ENCODE peak calls at places on chromosome X, in four cellular contexts. One of them, this sample, is unnamed.

GRCh38 chrX:107483976-107484726 is 34.7 kb downstream of the FRMPD3 start:
- DNase-seq in fibroblast of the aortic adventitia: peak; percentile 39
- DNase-seq in ovary: peak; percentile 77
- DNase-seq in fibroblast of lung: peak; percentile 15
- DNase-seq in this sample: peak; percentile 2

GRCh38 chrX:153064061-153064460 is 7.8 kb downstream of the PNMA3 start:
- DNase-seq in fibroblast of the aortic adventitia: no peak
- DNase-seq in ovary: no peak
- DNase-seq in fibroblast of lung: no peak
- DNase-seq in this sample: no peak

GRCh38 chrX:153438522-153438921 is 7.3 kb downstream of the TREX2 start:
- DNase-seq in fibroblast of the aortic adventitia: peak; percentile 47
- DNase-seq in ovary: no peak
- DNase-seq in fibroblast of lung: no peak
- DNase-seq in this sample: peak; percentile 53

GRCh38 chrX:105635794-105636193 is 186.5 kb upstream of the NRK start:
- DNase-seq in fibroblast of the aortic adventitia: no peak
- DNase-seq in ovary: no peak
- DNase-seq in fibroblast of lung: no peak
- DNase-seq in this sample: no peak

GRCh38 chrX:38438321-38438720 is 85.9 kb downstream of the OTC start:
- DNase-seq in fibroblast of the aortic adventitia: no peak
- DNase-seq in ovary: no peak
- DNase-seq in fibroblast of lung: no peak
- DNase-seq in this sample: no peak

GRCh38 chrX:3006500-3006899 is at the start of gene ARSH:
- DNase-seq in fibroblast of the aortic adventitia: no peak
- DNase-seq in ovary: no peak
- DNase-seq in fibroblast of lung: no peak
- DNase-seq in this sample: no peak

GRCh38 chrX:139823806-139824205 is 109.0 kb downstream of the ATP11C start:
- DNase-seq in fibroblast of the aortic adventitia: peak; percentile 43
- DNase-seq in ovary: no peak
- DNase-seq in fibroblast of lung: peak; percentile 61
- DNase-seq in this sample: no peak

GRCh38 chrX:8639949-8640348 is 92.0 kb downstream of the ANOS1 start:
- DNase-seq in fibroblast of the aortic adventitia: no peak
- DNase-seq in ovary: no peak
- DNase-seq in fibroblast of lung: no peak
- DNase-seq in this sample: no peak

GRCh38 chrX:10401239-10401638 is 219.1 kb downstream of the MID1 start:
- DNase-seq in fibroblast of the aortic adventitia: no peak
- DNase-seq in ovary: no peak
- DNase-seq in fibroblast of lung: no peak
- DNase-seq in this sample: no peak

GRCh38 chrX:49041683-49042529 is 1.3 kb downstream of the TFE3 start:
- DNase-seq in fibroblast of the aortic adventitia: peak; percentile 59
- DNase-seq in ovary: no peak
- DNase-seq in fibroblast of lung: peak; percentile 56
- DNase-seq in this sample: peak; percentile 52

DNA sequence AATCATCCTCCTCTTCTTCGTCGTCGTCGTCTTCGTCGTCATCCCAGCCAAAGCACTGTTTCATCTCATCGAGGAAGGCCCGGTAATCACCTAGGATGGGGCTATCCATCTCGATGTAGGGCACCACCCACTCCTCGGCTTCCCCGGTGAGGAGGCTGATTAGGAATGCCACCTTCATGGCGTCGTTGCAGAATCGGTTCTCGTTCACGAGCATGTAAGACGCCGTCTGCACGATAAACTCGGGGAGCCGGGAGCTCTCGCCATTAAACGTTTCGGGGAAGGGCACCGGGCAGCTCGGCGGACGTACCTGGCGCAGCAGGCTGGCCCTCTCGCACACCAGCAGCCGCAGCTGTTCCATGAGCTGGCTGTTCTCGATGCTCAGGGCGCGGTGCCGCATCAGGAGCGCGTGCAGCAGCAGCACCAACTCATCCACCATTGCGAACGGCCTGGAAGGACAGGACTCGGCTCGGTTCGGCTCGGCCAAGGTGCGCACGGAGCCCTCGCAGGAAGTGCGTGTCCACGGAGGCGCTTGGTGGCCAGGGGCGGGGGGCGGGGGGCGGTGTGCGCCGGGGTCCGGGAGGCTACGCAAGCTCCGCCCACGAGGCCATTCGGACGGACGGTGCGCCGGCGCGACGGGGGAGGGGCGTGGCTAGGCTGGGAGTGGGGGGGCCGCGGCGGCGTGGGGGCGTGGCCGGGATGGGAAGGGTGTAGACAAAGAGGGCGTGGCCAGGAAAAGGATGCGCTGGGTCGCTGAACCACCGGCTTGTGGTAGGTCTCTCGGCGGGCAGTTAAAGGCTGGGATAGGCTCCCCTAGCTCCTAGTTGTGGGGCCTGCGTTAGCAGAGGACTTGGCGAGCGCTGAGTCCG is at the start of gene LDOC1:
- DNase-seq in fibroblast of the aortic adventitia: peak; percentile 59
- DNase-seq in ovary: peak; percentile 89
- DNase-seq in fibroblast of lung: peak; percentile 74
- DNase-seq in this sample: peak; percentile 74
- H3K4me3 ChIP-seq in fibroblast of the aortic adventitia: peak within 1 kb of the TSS; percentile 77
- H3K4me3 ChIP-seq in ovary: peak within 1 kb of the TSS; percentile 57
- H3K4me3 ChIP-seq in fibroblast of lung: peak within 1 kb of the TSS; percentile 67
- H3K4me3 ChIP-seq in this sample: peak within 1 kb of the TSS; percentile 72

GRCh38 chrX:54134269-54134668 is 48.8 kb downstream of the FAM120C start:
- DNase-seq in fibroblast of the aortic adventitia: no peak
- DNase-seq in ovary: no peak
- DNase-seq in fibroblast of lung: no peak
- DNase-seq in this sample: no peak
- TF ChIP-seq CTCF in fibroblast of the aortic adventitia: no peak
- TF ChIP-seq CTCF in ovary: no peak
- TF ChIP-seq CTCF in fibroblast of lung: no peak
- TF ChIP-seq CTCF in this sample: no peak

DNA sequence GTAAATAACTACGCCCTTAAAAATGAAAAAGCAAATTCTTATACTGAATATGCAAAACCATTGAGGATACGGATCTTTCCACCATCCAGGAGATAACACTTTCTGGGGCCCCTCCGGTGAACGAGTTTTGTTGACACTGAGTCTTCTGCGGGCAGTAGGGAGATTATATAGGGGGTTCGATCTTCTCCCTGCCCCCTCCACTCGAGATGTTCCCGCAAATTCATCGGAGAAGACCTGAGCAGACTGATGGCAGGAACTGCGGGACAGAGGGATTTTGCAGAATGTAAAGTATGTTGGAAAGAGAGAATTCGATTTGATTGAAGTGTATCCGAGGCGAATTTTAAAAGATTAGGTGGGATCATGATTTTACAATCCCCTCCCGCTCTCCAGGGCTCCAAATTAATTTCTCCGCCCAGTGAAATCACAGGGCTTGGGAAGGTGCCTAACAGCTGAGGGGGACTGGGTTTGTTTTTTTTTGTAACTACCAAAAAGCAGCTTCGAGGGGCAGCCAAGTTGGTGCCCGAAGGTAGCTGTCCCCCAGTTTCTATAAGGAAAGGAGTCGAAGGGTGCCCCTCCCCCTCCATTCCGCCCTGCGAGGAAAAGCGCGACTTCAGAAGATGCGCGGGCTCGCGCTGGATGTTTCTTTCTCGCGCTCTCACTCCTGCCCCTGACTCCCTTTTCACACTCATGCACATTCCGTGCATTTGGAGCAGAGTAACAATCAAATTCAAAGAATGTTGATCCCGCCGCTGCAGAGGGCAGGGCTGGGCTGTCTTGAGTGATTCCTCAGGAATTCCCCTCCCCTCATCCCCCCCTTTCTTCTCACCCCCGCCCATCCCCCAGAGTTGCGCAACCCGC is 1.2 kb downstream of the TMEM255A start:
- DNase-seq in fibroblast of the aortic adventitia: peak; percentile 16
- DNase-seq in ovary: peak; percentile 44
- DNase-seq in fibroblast of lung: no peak
- DNase-seq in this sample: no peak
- H3K4me3 ChIP-seq in fibroblast of the aortic adventitia: no peak overlapping the region
- H3K4me3 ChIP-seq in ovary: peak overlapping the region; percentile 44
- H3K4me3 ChIP-seq in fibroblast of lung: no peak overlapping the region
- H3K4me3 ChIP-seq in this sample: no peak overlapping the region

DNA sequence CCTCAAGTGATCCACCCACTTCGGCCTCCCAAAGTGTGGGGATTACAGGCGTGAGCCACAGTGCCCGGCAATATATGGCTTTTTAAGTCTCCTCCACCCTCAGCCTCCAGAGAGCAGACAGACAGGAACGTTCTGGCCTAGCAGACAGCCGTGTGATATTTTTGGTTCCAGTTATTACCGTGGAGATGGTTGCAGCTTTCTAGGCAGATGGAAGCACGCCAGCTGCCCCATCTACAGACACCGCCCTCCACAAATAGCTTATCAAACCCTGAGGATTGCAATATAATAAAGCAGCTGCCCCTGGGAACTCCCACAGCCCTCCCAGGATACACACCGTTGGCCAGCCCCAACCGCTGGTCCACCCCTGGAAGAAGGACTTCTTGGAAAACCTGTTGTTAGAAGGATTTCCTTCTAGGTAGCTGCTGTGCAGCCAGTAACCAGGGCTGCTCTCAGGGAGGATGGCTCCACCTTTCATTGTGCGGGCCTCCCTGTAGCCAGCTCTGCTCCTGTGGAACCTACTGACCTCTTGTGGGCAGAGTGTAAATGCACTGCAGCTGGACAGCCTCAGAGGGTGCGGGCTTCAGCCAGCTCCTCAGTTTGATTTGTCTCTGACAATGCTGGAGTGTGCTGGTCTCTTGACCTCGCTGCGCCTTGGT is 44.0 kb downstream of the SLC25A5 start:
- DNase-seq in fibroblast of the aortic adventitia: peak; percentile 75
- DNase-seq in ovary: peak; percentile 21
- DNase-seq in fibroblast of lung: peak; percentile 69
- DNase-seq in this sample: peak; percentile 80
- TF ChIP-seq CTCF in fibroblast of the aortic adventitia: peak; percentile 73
- TF ChIP-seq CTCF in ovary: no peak
- TF ChIP-seq CTCF in fibroblast of lung: peak; percentile 47
- TF ChIP-seq CTCF in this sample: peak; percentile 73

GRCh38 chrX:41473936-41474725 is 27.0 kb downstream of the NYX start:
- DNase-seq in fibroblast of the aortic adventitia: no peak
- DNase-seq in ovary: no peak
- DNase-seq in fibroblast of lung: no peak
- DNase-seq in this sample: no peak

GRCh38 chrX:41472231-41472815 is 25.2 kb downstream of the NYX start:
- DNase-seq in fibroblast of the aortic adventitia: no peak
- DNase-seq in ovary: no peak
- DNase-seq in fibroblast of lung: no peak
- DNase-seq in this sample: no peak

GRCh38 chrX:41475611-41476241 is 28.6 kb downstream of the NYX start:
- DNase-seq in fibroblast of the aortic adventitia: no peak
- DNase-seq in ovary: no peak
- DNase-seq in fibroblast of lung: no peak
- DNase-seq in this sample: no peak

GRCh38 chrX:41474726-41475100 is 27.6 kb downstream of the NYX start:
- DNase-seq in fibroblast of the aortic adventitia: no peak
- DNase-seq in ovary: no peak
- DNase-seq in fibroblast of lung: no peak
- DNase-seq in this sample: no peak

GRCh38 chrX:41475166-41475565 is 28.0 kb downstream of the NYX start:
- DNase-seq in fibroblast of the aortic adventitia: no peak
- DNase-seq in ovary: no peak
- DNase-seq in fibroblast of lung: no peak
- DNase-seq in this sample: no peak
- H3K4me3 ChIP-seq in fibroblast of the aortic adventitia: no peak overlapping the region
- H3K4me3 ChIP-seq in ovary: no peak overlapping the region
- H3K4me3 ChIP-seq in fibroblast of lung: no peak overlapping the region
- H3K4me3 ChIP-seq in this sample: no peak overlapping the region

This sample was measured in fibroblast of pulmonary artery.